ENCODE peak calls at places on chromosomes 7 and 10, in four cellular contexts. F, Y, D and N are unnamed samples.

GRCh38 chr10:19629559-19629958 is 186.7 kb upstream of the PLXDC2 start:
- DNase-seq in F (no peak), Y (no peak), D (no peak), N (no peak)

GRCh38 chr7:135189961-135190360 is 19.5 kb upstream of the CYREN start:
- DNase-seq in D (no peak), Y (peak; percentile 69), F (no peak), N (no peak)

GRCh38 chr7:137661634-137662033 is 185.1 kb downstream of the DGKI start:
- DNase-seq in Y (no peak), D (no peak), F (no peak), N (no peak)

GRCh38 chr10:1546431-1547110 is 190.8 kb downstream of the ADARB2 start:
- DNase-seq in F (no peak), D (no peak), Y (no peak), N (no peak)

GRCh38 chr10:33335800-33336605 is 1.5 kb upstream of the NRP1 start:
- DNase-seq in F (no peak), D (no peak), Y (peak; percentile 70), N (no peak)

GRCh38 chr7:104174798-104175197 is 33.0 kb downstream of the ORC5 start:
- DNase-seq in Y (no peak), F (peak; percentile 87), D (no peak), N (no peak)

GRCh38 chr10:33336606-33337334 is 2.3 kb upstream of the NRP1 start:
- DNase-seq in F (no peak), Y (peak; percentile 74), D (no peak), N (no peak)

GRCh38 chr10:30059209-30060107 is at the start of gene JCAD:
- DNase-seq in Y (peak; percentile 89), F (peak; percentile 42), D (no peak), N (no peak)

GRCh38 chr7:54260868-54261475 is 281.2 kb upstream of the VSTM2A start:
- DNase-seq in Y (no peak), F (no peak), D (no peak), N (no peak)

GRCh38 chr10:79381804-79382221 is 34.5 kb downstream of the PPIF start:
- DNase-seq in D (peak; percentile 76), Y (no peak), F (no peak), N (no peak)

GRCh38 chr10:5589963-5590511 is 65.3 kb downstream of the CALML3 start:
- DNase-seq in D (no peak), Y (no peak), F (peak; percentile 49), N (no peak)

GRCh38 chr7:81333004-81333403 is 414.2 kb upstream of the SEMA3C start:
- DNase-seq in Y (no peak), F (no peak), D (no peak), N (no peak)

GRCh38 chr10:100045592-100045991 is 35.8 kb upstream of the DNMBP start:
- DNase-seq in D (no peak), Y (no peak), F (no peak), N (no peak)

GRCh38 chr10:62171791-62172190 is 96.9 kb downstream of the RTKN2 start:
- DNase-seq in D (no peak), Y (no peak), F (no peak), N (no peak)

GRCh38 chr10:100502926-100503480 is 16.7 kb downstream of the SEC31B start:
- DNase-seq in D (no peak), F (no peak), Y (peak; percentile 45), N (no peak)

GRCh38 chr10:79316671-79317431 is 30.4 kb upstream of the PPIF start:
- DNase-seq in F (no peak), D (peak; percentile 35), Y (peak; percentile 45), N (no peak)

GRCh38 chr7:98830972-98831548 is 38.8 kb downstream of the TMEM130 start:
- DNase-seq in D (no peak), Y (no peak), F (no peak), N (no peak)

GRCh38 chr10:6920072-6921019 is 340.3 kb upstream of the PRKCQ start:
- DNase-seq in F (peak; percentile 92), Y (peak; percentile 71), D (peak; percentile 33), N (peak; percentile 23)

GRCh38 chr7:121300685-121301084 is 28.1 kb upstream of the WNT16 start:
- DNase-seq in F (no peak), Y (no peak), D (no peak), N (no peak)

GRCh38 chr7:1665721-1666250 is 4.3 kb upstream of the ELFN1 start:
- DNase-seq in D (no peak), Y (peak; percentile 87), F (peak; percentile 57), N (no peak)

GRCh38 chr10:113221756-113222168 is 271.7 kb downstream of the TCF7L2 start:
- DNase-seq in D (no peak), F (no peak), Y (peak; percentile 61), N (peak; percentile 56)

GRCh38 chr10:49598986-49599385 is 11.1 kb upstream of the SLC18A3 start:
- DNase-seq in F (no peak), D (no peak), Y (no peak), N (no peak)

GRCh38 chr10:133207041-133207600 is 22.9 kb upstream of the UTF1 start:
- DNase-seq in Y (no peak), F (no peak), D (no peak), N (no peak)

GRCh38 chr10:24382979-24383663 is 174.2 kb downstream of the KIAA1217 start:
- DNase-seq in Y (no peak), F (no peak), D (peak; percentile 3), N (no peak)

GRCh38 chr7:151509670-151510333 is 9.9 kb downstream of the RHEB start:
- DNase-seq in Y (no peak), D (no peak), F (no peak), N (no peak)

GRCh38 chr10:80148166-80148805 is 15.8 kb downstream of the PLAC9 start:
- DNase-seq in Y (no peak), F (no peak), D (no peak), N (no peak)

GRCh38 chr10:116686632-116687031 is 55.7 kb downstream of the HSPA12A start:
- DNase-seq in D (no peak), F (no peak), Y (no peak), N (no peak)

GRCh38 chr10:89283988-89284475 is 17.8 kb upstream of the IFIT2 start:
- DNase-seq in D (peak; percentile 16), F (no peak), Y (peak; percentile 70), N (no peak)

GRCh38 chr10:47380341-47381215 is 3.5 kb downstream of the ZNF488 start:
- DNase-seq in D (no peak), Y (peak; percentile 7), F (no peak), N (no peak)

GRCh38 chr10:47383254-47384147 is 592 bp downstream of the ZNF488 start:
- DNase-seq in F (no peak), Y (peak; percentile 41), D (no peak), N (no peak)

GRCh38 chr10:47381427-47382379 is 2.4 kb downstream of the ZNF488 start:
- DNase-seq in F (no peak), Y (peak; percentile 7), D (no peak), N (no peak)

GRCh38 chr10:47379901-47380300 is 4.2 kb downstream of the ZNF488 start:
- DNase-seq in D (no peak), F (no peak), Y (peak; percentile 8), N (no peak)

DNA sequence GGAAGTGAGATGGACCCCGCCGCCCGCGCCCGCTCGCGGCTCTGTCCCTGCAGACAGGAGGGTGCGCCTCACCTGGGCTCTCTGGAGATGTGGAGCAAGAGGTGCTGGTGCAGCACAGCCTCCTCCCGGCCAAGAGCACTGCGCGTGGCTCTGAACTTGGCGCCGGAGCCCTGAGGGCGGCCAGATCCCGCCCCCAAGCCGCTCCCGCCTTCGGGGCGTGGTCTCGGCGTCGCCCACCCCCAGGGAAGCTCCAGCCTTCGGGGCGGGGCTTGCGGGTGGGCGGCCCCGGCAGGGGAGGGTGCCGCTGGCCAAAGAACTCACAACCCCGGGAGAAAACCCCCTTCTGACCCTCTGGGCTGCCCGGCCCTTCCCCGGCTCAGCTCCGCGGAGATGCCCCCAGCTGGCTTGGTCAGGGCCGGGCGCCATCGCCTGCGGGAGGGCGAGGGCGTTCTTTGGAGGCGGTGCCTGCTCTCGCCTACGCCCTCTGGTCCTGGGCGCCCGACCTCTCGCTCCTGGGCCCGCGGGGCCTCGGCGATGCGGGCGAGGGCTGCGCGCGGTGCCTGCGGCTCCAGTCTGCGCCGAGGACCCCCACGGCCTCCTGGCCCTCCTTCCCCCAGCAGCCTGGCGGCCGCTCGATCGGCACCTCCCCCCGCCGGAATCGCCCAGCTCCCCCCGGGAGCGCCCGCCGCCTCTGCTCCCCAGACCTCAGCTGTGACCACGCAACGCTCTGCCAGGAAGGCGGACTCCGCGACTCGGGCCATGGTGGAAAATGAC is at the start of gene ZNF488:
- DNase-seq in D (peak; percentile 49), Y (peak; percentile 98), F (peak; percentile 89), N (peak; percentile 63)
- TF ChIP-seq ELF1 in D (no peak), Y (no peak), F (no peak), N (no peak)

GRCh38 chr10:10730644-10731043 is 287.0 kb upstream of the CELF2 start:
- DNase-seq in D (no peak), Y (no peak), F (no peak), N (no peak)
- TF ChIP-seq ELF1 in D (no peak), Y (no peak), F (no peak), N (no peak)

GRCh38 chr7:30247546-30248386 is 36.6 kb upstream of the ZNRF2 start:
- DNase-seq in Y (no peak), D (no peak), F (no peak), N (no peak)
- TF ChIP-seq ELF1 in Y (no peak), D (no peak), F (no peak), N (no peak)

GRCh38 chr10:73953665-73954064 is 42.7 kb downstream of the PLAU start:
- DNase-seq in F (no peak), Y (no peak), D (no peak), N (no peak)
- TF ChIP-seq ELF1 in F (no peak), Y (no peak), D (no peak), N (no peak)

GRCh38 chr7:50069613-50070012 is 23.4 kb downstream of the ZPBP start:
- DNase-seq in D (peak; percentile 12), F (peak; percentile 2), Y (no peak), N (no peak)

GRCh38 chr7:50068026-50068425 is 25.0 kb downstream of the ZPBP start:
- DNase-seq in F (peak; percentile 2), D (peak; percentile 12), Y (no peak), N (peak; percentile 31)

GRCh38 chr7:50073093-50073492 is 20.0 kb downstream of the ZPBP start:
- DNase-seq in Y (no peak), F (no peak), D (no peak), N (no peak)

DNA sequence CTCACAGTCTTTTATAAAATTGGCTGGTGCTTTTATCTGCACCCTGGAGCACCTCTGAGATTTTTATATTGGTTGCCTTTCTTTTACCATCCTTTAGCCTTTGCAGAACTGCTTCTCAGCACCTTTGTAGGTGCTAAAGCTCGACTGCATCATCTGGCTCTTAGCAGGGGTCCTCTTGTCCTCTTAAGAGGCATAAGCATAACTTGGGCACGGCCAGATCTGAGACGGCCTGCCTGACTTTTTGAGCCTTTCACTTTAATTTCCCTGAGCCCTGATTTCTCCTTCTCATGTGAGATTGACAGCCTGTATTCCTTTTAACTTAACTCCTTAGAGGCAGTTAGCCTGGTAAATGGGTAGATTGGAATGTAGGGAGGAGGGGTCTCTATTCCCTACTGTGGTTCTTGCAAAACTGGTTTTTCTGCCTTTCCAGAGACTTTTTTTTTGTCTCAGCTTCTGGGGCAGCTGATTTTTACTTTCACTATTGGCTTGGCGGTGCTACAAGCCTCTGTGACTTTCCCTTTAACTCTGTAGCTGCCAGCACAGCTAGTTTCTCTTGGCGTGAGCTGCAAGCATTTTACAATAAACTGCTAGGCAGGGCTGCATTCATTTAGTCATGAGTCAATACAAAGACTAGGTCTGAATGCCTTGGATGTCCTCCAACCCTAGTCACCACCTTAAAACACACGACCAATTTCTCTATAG is 24.0 kb downstream of the ZPBP start:
- DNase-seq in F (no peak), Y (no peak), D (no peak), N (peak; percentile 22)
- TF ChIP-seq ELF1 in F (no peak), Y (no peak), D (no peak), N (no peak)

GRCh38 chr10:87656431-87657072 is 3.1 kb upstream of the PAPSS2 start:
- DNase-seq in Y (peak; percentile 71), D (peak; percentile 51), F (peak; percentile 47), N (no peak)
- TF ChIP-seq ELF1 in Y (no peak), D (no peak), F (no peak), N (no peak)